ENCODE peak calls at places on chromosomes 3 and 15, in ten cellular contexts. O is ascending aorta, E is GM12878, K is OCI-LY7, V is psoas muscle, P is A549, X is stomach, N is esophagus squamous epithelium, I is fibroblast of lung, W is prostate gland. D is an unnamed sample.

GRCh38 chr15:77013786-77014136 is 18.8 kb downstream of the PSTPIP1 start:
- DNase-seq in O (no peak), I (no peak), X (peak; percentile 49), N (no peak), K (no peak), E (no peak), V (no peak), P (no peak), W (no peak), D (no peak)

GRCh38 chr3:31157893-31158620 is 263.6 kb upstream of the GADL1 start:
- DNase-seq in O (no peak), I (no peak), N (no peak), E (no peak), K (no peak), P (no peak), V (no peak), W (no peak), X (no peak), D (no peak)

GRCh38 chr3:4838621-4839022 is 140.6 kb upstream of the BHLHE40 start:
- DNase-seq in W (no peak), X (no peak), I (no peak), N (no peak), K (no peak), O (no peak), P (no peak), E (peak; percentile 79), V (no peak), D (no peak)

GRCh38 chr15:56871180-56871579 is 47.3 kb upstream of the TCF12 start:
- DNase-seq in E (no peak), V (no peak), X (no peak), I (peak; percentile 77), P (peak; percentile 53), K (no peak), N (no peak), O (no peak), W (no peak), D (no peak)

GRCh38 chr3:192818126-192818525 is 90.8 kb upstream of the FGF12 start:
- DNase-seq in K (no peak), O (no peak), V (no peak), E (no peak), N (no peak), W (no peak), I (no peak), P (no peak), X (no peak), D (no peak)

GRCh38 chr3:60161334-60161733 is 1089.9 kb downstream of the FHIT start:
- DNase-seq in K (no peak), N (no peak), V (no peak), E (no peak), P (no peak), X (no peak), O (no peak), W (no peak), I (no peak), D (no peak)

GRCh38 chr3:51434746-51435323 is 43.8 kb downstream of the RBM15B start:
- DNase-seq in W (peak; percentile 17), V (no peak), N (no peak), I (peak; percentile 53), X (peak; percentile 42), E (peak; percentile 5), K (peak; percentile 61), P (peak; percentile 65), O (no peak), D (no peak)

GRCh38 chr3:106577241-106577640 is 708.4 kb upstream of the CBLB start:
- DNase-seq in P (no peak), V (no peak), K (no peak), E (no peak), N (no peak), I (no peak), O (no peak), X (no peak), W (no peak), D (no peak)

GRCh38 chr3:113084777-113085176 is 94.0 kb downstream of the GTPBP8 start:
- DNase-seq in P (no peak), K (no peak), V (peak; percentile 43), N (no peak), E (no peak), I (peak; percentile 82), O (no peak), X (peak; percentile 31), W (no peak), D (no peak)

GRCh38 chr3:57951106-57951882 is 56.9 kb upstream of the FLNB start:
- DNase-seq in I (peak; percentile 84), E (no peak), K (no peak), W (no peak), X (peak; percentile 48), V (peak; percentile 68), P (peak; percentile 74), O (peak; percentile 74), N (no peak), D (peak; percentile 64)

GRCh38 chr15:40006646-40007045 is 32.3 kb downstream of the SRP14 start:
- DNase-seq in W (no peak), N (no peak), I (peak; percentile 75), P (no peak), O (no peak), X (no peak), E (no peak), V (no peak), K (no peak), D (no peak)

GRCh38 chr3:30641612-30642251 is 35.3 kb downstream of the TGFBR2 start:
- DNase-seq in P (no peak), K (no peak), V (no peak), W (no peak), X (no peak), E (no peak), O (no peak), I (no peak), N (no peak), D (no peak)

GRCh38 chr3:131142580-131142979 is 115.9 kb downstream of the NEK11 start:
- DNase-seq in W (no peak), O (no peak), I (peak; percentile 4), E (no peak), K (no peak), V (no peak), X (no peak), P (no peak), N (no peak), D (no peak)

GRCh38 chr3:101936419-101937331 is 87.4 kb downstream of the NFKBIZ start:
- DNase-seq in K (peak; percentile 70), W (no peak), O (no peak), E (peak; percentile 95), X (no peak), I (peak; percentile 95), N (no peak), V (no peak), P (peak; percentile 27), D (no peak)

GRCh38 chr15:46576611-46577010 is 941.8 kb downstream of the SQOR start:
- DNase-seq in X (no peak), N (no peak), I (no peak), K (no peak), W (no peak), E (no peak), P (no peak), O (no peak), V (no peak), D (no peak)

DNA sequence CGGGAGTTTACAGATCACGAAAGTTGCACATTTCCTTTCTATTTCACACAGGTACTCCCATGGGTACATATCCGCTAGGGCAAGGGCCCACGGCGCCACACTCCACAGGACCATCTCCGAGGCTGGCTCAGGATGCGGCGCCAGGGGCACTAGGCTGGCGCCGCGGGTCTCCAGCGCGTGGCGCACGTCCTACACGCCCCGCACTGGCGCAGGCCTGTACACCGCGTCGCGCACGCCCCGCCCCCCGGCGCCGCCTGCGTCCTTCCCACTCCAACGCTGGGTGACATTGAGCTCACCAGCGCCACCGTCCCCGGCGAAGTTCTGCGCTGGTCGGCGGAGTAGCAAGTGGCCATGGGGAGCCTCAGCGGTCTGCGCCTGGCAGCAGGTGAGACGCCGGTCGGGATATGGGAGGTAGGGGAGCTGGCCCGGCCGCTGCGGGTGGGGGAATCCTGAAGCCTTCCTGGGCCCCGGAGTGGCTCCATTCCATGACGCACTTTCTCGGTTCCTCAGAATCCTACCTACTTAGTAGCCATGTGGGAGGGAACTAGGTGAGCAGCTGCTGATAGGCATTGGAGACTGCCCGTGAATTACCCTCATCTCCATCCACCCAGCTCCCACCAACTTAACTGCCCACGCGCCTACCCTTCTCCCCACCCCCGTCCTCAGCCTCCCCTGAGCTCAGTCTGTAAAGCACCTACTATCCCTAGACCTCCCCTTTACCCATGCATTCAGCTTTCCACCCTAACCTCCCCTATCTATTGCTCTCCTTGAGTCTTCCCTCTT is at the start of gene FAM162A:
- DNase-seq in X (peak; percentile 96), O (peak; percentile 68), E (peak; percentile 83), W (peak; percentile 96), V (peak; percentile 95), P (peak; percentile 95), I (peak; percentile 83), N (peak; percentile 52), K (peak; percentile 96), D (peak; percentile 98)
- TF ChIP-seq CTCF in X (peak; percentile 27), O (peak; percentile 43), E (peak; percentile 55), W (peak; percentile 75), V (peak; percentile 49), P (peak; percentile 72), I (peak; percentile 35), N (peak; percentile 42), K (peak; percentile 80), D (peak; percentile 67)

GRCh38 chr3:46936733-46937250 is 39.8 kb downstream of the CCDC12 start:
- DNase-seq in N (no peak), K (no peak), E (no peak), O (no peak), P (no peak), X (no peak), I (no peak), W (no peak), V (no peak), D (no peak)
- H3K4me1 ChIP-seq in N (peaks cover 50% of the 10 kb centered on the region), K (peaks cover 70% of the 10 kb centered on the region), E (peaks cover 40% of the 10 kb centered on the region), O (peaks cover 35% of the 10 kb centered on the region), P (peaks cover 75% of the 10 kb centered on the region), X (peaks cover 93% of the 10 kb centered on the region), I (peaks cover 42% of the 10 kb centered on the region), W (no peaks in the 10 kb centered on the region), V (peaks cover 77% of the 10 kb centered on the region), D (peaks cover 52% of the 10 kb centered on the region)

GRCh38 chr3:39317571-39318169 is 11.8 kb upstream of the CCR8 start:
- DNase-seq in N (no peak), I (no peak), K (no peak), E (no peak), W (no peak), O (no peak), V (no peak), P (peak; percentile 65), X (no peak), D (no peak)
- TF ChIP-seq CTCF in N (no peak), I (no peak), K (no peak), E (no peak), W (no peak), O (no peak), V (no peak), P (no peak), X (no peak), D (no peak)

DNA sequence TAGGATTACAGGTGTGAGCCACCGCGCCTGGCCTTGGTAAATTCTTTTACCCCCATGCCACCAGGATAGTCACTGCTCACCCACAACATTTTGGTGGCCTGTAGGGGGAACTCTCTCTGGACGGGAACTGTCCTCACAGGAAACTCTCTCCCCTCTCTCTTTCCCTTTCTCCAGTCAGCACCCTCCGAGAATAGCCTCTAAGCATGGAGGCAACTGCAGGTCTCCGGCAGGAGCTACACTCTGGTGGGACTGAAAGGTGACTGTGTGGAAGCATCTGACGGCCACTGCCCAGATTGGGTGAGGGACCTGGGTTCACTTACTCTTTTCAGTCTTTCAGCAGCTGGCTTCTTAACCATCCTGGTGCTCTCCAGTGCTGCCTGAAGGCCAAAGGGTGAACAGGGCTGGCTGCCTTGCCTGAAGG is 21.3 kb downstream of the TRANK1 start:
- DNase-seq in O (no peak), N (no peak), X (no peak), E (no peak), K (peak; percentile 60), I (no peak), W (no peak), V (no peak), P (peak; percentile 24), D (no peak)
- H3K4me1 ChIP-seq in O (no peaks in the 10 kb centered on the region), N (no peaks in the 10 kb centered on the region), X (no peaks in the 10 kb centered on the region), E (no peaks in the 10 kb centered on the region), K (peaks cover 61% of the 10 kb centered on the region), I (no peaks in the 10 kb centered on the region), W (no peaks in the 10 kb centered on the region), V (no peaks in the 10 kb centered on the region), P (peaks cover 8% of the 10 kb centered on the region), D (peaks cover 6% of the 10 kb centered on the region)